ENCODE peak calls at places on chromosome 11, in five cellular contexts. A, N, D, Z and X are unnamed samples.

GRCh38 chr11:132158091-132158490 is 787.7 kb downstream of the NTM start:
- DNase-seq in N (no peak), A (no peak), Z (no peak), D (peak; percentile 61), X (no peak)

GRCh38 chr11:110200241-110200640 is 96.2 kb downstream of the RDX start:
- DNase-seq in Z (no peak), A (no peak), N (no peak), D (peak; percentile 63), X (no peak)

GRCh38 chr11:119380160-119380815 is 1.2 kb downstream of the USP2 start:
- DNase-seq in A (no peak), D (no peak), N (no peak), Z (no peak), X (no peak)

GRCh38 chr11:44766112-44766971 is 39.6 kb downstream of the TSPAN18 start:
- DNase-seq in N (no peak), A (no peak), Z (no peak), D (peak; percentile 44), X (no peak)

GRCh38 chr11:288328-289144 is at the start of gene PGGHG:
- DNase-seq in A (no peak), D (peak; percentile 55), Z (peak; percentile 44), N (peak; percentile 72), X (peak; percentile 64)

GRCh38 chr11:1783725-1784529 is 20.2 kb upstream of the CTSD start:
- DNase-seq in Z (no peak), D (no peak), A (no peak), N (peak; percentile 84), X (no peak)

GRCh38 chr11:94218372-94218771 is 86.0 kb upstream of the IZUMO1R start:
- DNase-seq in Z (no peak), D (no peak), N (no peak), A (no peak), X (no peak)

GRCh38 chr11:64501500-64502427 is 89.3 kb upstream of the SLC22A12 start:
- DNase-seq in A (no peak), Z (no peak), D (no peak), N (no peak), X (no peak)

GRCh38 chr11:121625784-121626506 is 173.2 kb upstream of the SORL1-AS1 start:
- DNase-seq in Z (no peak), N (no peak), A (no peak), D (no peak), X (no peak)

GRCh38 chr11:79422866-79423265 is 18.0 kb downstream of the TENM4 start:
- DNase-seq in A (no peak), N (no peak), Z (no peak), D (no peak), X (no peak)

GRCh38 chr11:7672960-7673723 is at the start of gene CYB5R2:
- DNase-seq in N (no peak), Z (no peak), A (no peak), D (peak; percentile 79), X (no peak)

GRCh38 chr11:45163956-45164575 is 17.6 kb downstream of the PRDM11 start:
- DNase-seq in Z (no peak), D (no peak), N (peak; percentile 66), A (no peak), X (no peak)

GRCh38 chr11:32141886-32142546 is 51.1 kb downstream of the RCN1 start:
- DNase-seq in D (no peak), Z (no peak), N (no peak), A (no peak), X (no peak)

GRCh38 chr11:124670732-124671131 is 2.8 kb downstream of the SIAE start:
- DNase-seq in N (no peak), D (no peak), Z (no peak), A (no peak), X (no peak)

GRCh38 chr11:75301602-75302345 is 49.7 kb downstream of the ARRB1 start:
- DNase-seq in D (no peak), A (no peak), N (no peak), Z (no peak), X (no peak)

GRCh38 chr11:12137005-12137690 is 26.8 kb downstream of the MICAL2 start:
- DNase-seq in A (no peak), N (no peak), D (no peak), Z (no peak), X (no peak)

GRCh38 chr11:16997624-16998023 is 16.6 kb downstream of the PLEKHA7 start:
- DNase-seq in Z (no peak), A (no peak), D (no peak), N (no peak), X (no peak)

GRCh38 chr11:1863352-1864215 is 10.7 kb downstream of the LSP1 start:
- DNase-seq in N (no peak), D (peak; percentile 85), Z (no peak), A (no peak), X (no peak)

GRCh38 chr11:118622376-118623290 is 15.2 kb downstream of the PHLDB1 start:
- DNase-seq in A (no peak), N (peak; percentile 79), Z (no peak), D (peak; percentile 86), X (no peak)

GRCh38 chr11:68727783-68728182 is 23.5 kb downstream of the TESMIN start:
- DNase-seq in Z (no peak), N (no peak), D (no peak), A (no peak), X (no peak)

GRCh38 chr11:98260983-98261382 is 759.8 kb upstream of the CNTN5 start:
- DNase-seq in D (peak; percentile 25), A (no peak), Z (no peak), N (no peak), X (no peak)

GRCh38 chr11:79486239-79486984 is 45.6 kb upstream of the TENM4 start:
- DNase-seq in Z (no peak), N (no peak), D (no peak), A (no peak), X (no peak)

GRCh38 chr11:72669527-72669926 is 4.7 kb downstream of the PDE2A start:
- DNase-seq in N (no peak), Z (no peak), D (no peak), A (no peak), X (no peak)

GRCh38 chr11:130816516-130816915 is 99.8 kb downstream of the SNX19 start:
- DNase-seq in D (no peak), Z (no peak), N (no peak), A (no peak), X (no peak)

GRCh38 chr11:61817471-61818202 is 834 bp upstream of the FADS1 start:
- DNase-seq in D (no peak), N (peak; percentile 4), A (no peak), Z (no peak), X (no peak)

GRCh38 chr11:116598556-116598955 is 174.2 kb downstream of the BUD13 start:
- DNase-seq in N (no peak), D (no peak), Z (no peak), A (no peak), X (no peak)

GRCh38 chr11:74950374-74950969 is 1.4 kb downstream of the SPCS2 start:
- DNase-seq in A (no peak), N (no peak), Z (no peak), D (no peak), X (no peak)

GRCh38 chr11:10931761-10932700 is 74.2 kb upstream of the ZBED5 start:
- DNase-seq in N (no peak), A (no peak), Z (no peak), D (no peak), X (no peak)

GRCh38 chr11:47204633-47204989 is 10.2 kb upstream of the DDB2 start:
- DNase-seq in D (peak; percentile 77), N (no peak), A (no peak), Z (no peak), X (no peak)

GRCh38 chr11:111913997-111914396 is 1.5 kb downstream of the HSPB2 start:
- DNase-seq in D (peak; percentile 44), A (no peak), N (no peak), Z (no peak), X (no peak)

GRCh38 chr11:26286472-26287066 is 45.4 kb upstream of the ANO3 start:
- DNase-seq in Z (no peak), A (no peak), N (no peak), D (peak; percentile 56), X (no peak)

GRCh38 chr11:105897161-105897560 is 124.9 kb downstream of the MSANTD4 start:
- DNase-seq in A (no peak), D (no peak), N (no peak), Z (no peak), X (no peak)

GRCh38 chr11:126607374-126607773 is 251.9 kb downstream of the ST3GAL4 start:
- DNase-seq in N (no peak), D (peak; percentile 71), Z (no peak), A (no peak), X (no peak)

GRCh38 chr11:86726118-86726748 is 53.8 kb upstream of the ME3 start:
- DNase-seq in Z (no peak), D (peak; percentile 89), N (no peak), A (no peak), X (no peak)

GRCh38 chr11:60343094-60343704 is 16.1 kb downstream of the MS4A6E start:
- DNase-seq in N (no peak), D (peak; percentile 52), Z (no peak), A (no peak), X (no peak)

GRCh38 chr11:66559862-66560676 is 8.3 kb downstream of the CTSF start:
- DNase-seq in Z (no peak), N (no peak), D (no peak), A (no peak), X (no peak)

GRCh38 chr11:108616549-108616948 is 23.0 kb upstream of the EXPH5 start:
- DNase-seq in N (no peak), D (peak; percentile 98), A (no peak), Z (no peak), X (no peak)

GRCh38 chr11:31325162-31325561 is 44.4 kb downstream of the DCDC1 start:
- DNase-seq in D (peak; percentile 61), A (no peak), N (no peak), Z (no peak), X (no peak)

GRCh38 chr11:32643526-32643925 is 59.9 kb downstream of the EIF3M start:
- DNase-seq in Z (no peak), N (no peak), A (no peak), D (peak; percentile 83), X (no peak)

GRCh38 chr11:2541881-2542361 is 97.1 kb downstream of the KCNQ1 start:
- DNase-seq in A (no peak), Z (no peak), N (peak; percentile 79), D (no peak), X (no peak)